ENCODE peak calls at places on chromosomes 12 and 14, in six cellular contexts. P is MG63, J is neural progenitor cell, K is HepG2, E is hepatocyte, D is IMR-90. I is an unnamed sample. For H3K36me3, the result is how much of the 10 kb centered on the place peaks cover.

GRCh38 chr12:32568241-32568640 is 110.9 kb upstream of the DNM1L start:
- DNase-seq in P (peak), J (no peak), K (peak), E (no peak), D (peak), I (no peak)

GRCh38 chr14:73269729-73270651 is 32.7 kb downstream of the PAPLN start:
- DNase-seq in P (no peak), J (peak), K (no peak), E (peak), D (peak), I (peak)

GRCh38 chr14:94051115-94051514 is 25.0 kb downstream of the OTUB2 start:
- DNase-seq in P (no peak), J (peak), K (no peak), E (peak), D (peak), I (no peak)

GRCh38 chr14:59664741-59665140 is 88.1 kb upstream of the CCDC175 start:
- DNase-seq in P (peak), J (no peak), K (no peak), E (no peak), D (no peak), I (no peak)

GRCh38 chr12:110555509-110556406 is 27.4 kb downstream of the PPTC7 start:
- DNase-seq in P (peak), J (no peak), K (no peak), E (no peak), D (peak), I (no peak)

GRCh38 chr14:92105845-92106094 is 612 bp downstream of the ATXN3 start:
- DNase-seq in P (peak), J (no peak), K (peak), E (peak), D (no peak), I (no peak)

GRCh38 chr14:56461876-56462275 is 117.7 kb upstream of the TMEM260 start:
- DNase-seq in P (no peak), J (no peak), K (no peak), E (no peak), D (no peak), I (no peak)

GRCh38 chr12:110677206-110677911 is 11.6 kb downstream of the HVCN1 start:
- DNase-seq in P (no peak), J (no peak), K (no peak), E (no peak), D (no peak), I (peak)

GRCh38 chr12:52606581-52607241 is 5.4 kb upstream of the KRT72 start:
- DNase-seq in P (no peak), J (no peak), K (no peak), E (no peak), D (peak), I (no peak)

GRCh38 chr14:102020058-102020971 is 55.9 kb downstream of the DYNC1H1 start:
- DNase-seq in P (peak), J (no peak), K (no peak), E (no peak), D (peak), I (no peak)

GRCh38 chr14:72054929-72055328 is 122.7 kb downstream of the RGS6 start:
- DNase-seq in P (no peak), J (no peak), K (no peak), E (no peak), D (no peak), I (no peak)

GRCh38 chr14:32925439-32925838 is 13.2 kb upstream of the NPAS3 start:
- DNase-seq in P (no peak), J (no peak), K (no peak), E (no peak), D (no peak), I (no peak)

GRCh38 chr12:123032736-123033391 is 52.4 kb downstream of the ARL6IP4 start:
- DNase-seq in P (no peak), J (no peak), K (no peak), E (no peak), D (no peak), I (no peak)

GRCh38 chr14:26255213-26255612 is 342.6 kb downstream of the NOVA1 start:
- DNase-seq in P (no peak), J (peak), K (no peak), E (peak), D (peak), I (no peak)

GRCh38 chr12:15631007-15631715 is 158.0 kb downstream of the EPS8 start:
- DNase-seq in P (no peak), J (no peak), K (no peak), E (no peak), D (no peak), I (no peak)

GRCh38 chr14:85315290-85315689 is 214.7 kb upstream of the FLRT2 start:
- DNase-seq in P (no peak), J (peak), K (no peak), E (no peak), D (no peak), I (no peak)

GRCh38 chr12:61757831-61758505 is 502.2 kb upstream of the USP15 start:
- DNase-seq in P (no peak), J (no peak), K (no peak), E (no peak), D (no peak), I (no peak)

GRCh38 chr12:85423947-85424346 is 143.9 kb downstream of the ALX1 start:
- DNase-seq in P (no peak), J (no peak), K (no peak), E (no peak), D (no peak), I (no peak)

GRCh38 chr12:12467701-12468218 is 94.9 kb downstream of the DUSP16 start:
- DNase-seq in P (no peak), J (no peak), K (no peak), E (no peak), D (peak), I (no peak)

GRCh38 chr14:55125403-55125802 is 3.6 kb upstream of the LGALS3 start:
- DNase-seq in P (no peak), J (no peak), K (no peak), E (no peak), D (no peak), I (no peak)

GRCh38 chr12:101783150-101783549 is 43.9 kb upstream of the SYCP3 start:
- DNase-seq in P (no peak), J (no peak), K (no peak), E (no peak), D (no peak), I (no peak)

GRCh38 chr12:15831315-15831993 is 42.3 kb upstream of the EPS8 start:
- DNase-seq in P (no peak), J (no peak), K (no peak), E (no peak), D (no peak), I (no peak)

GRCh38 chr12:123966596-123966995 is 6.0 kb downstream of the CCDC92 start:
- DNase-seq in P (peak), J (no peak), K (no peak), E (no peak), D (peak), I (no peak)

GRCh38 chr14:70709726-70710382 is 68.1 kb downstream of the TTC9 start:
- DNase-seq in P (no peak), J (no peak), K (peak), E (no peak), D (no peak), I (no peak)

GRCh38 chr14:92501891-92502351 is 11.7 kb upstream of the RIN3 start:
- DNase-seq in P (no peak), J (no peak), K (no peak), E (no peak), D (peak), I (no peak)

GRCh38 chr14:23300687-23301223 is 1.9 kb downstream of the PPP1R3E start:
- DNase-seq in P (no peak), J (peak), K (peak), E (peak), D (peak), I (no peak)

GRCh38 chr12:88334271-88334670 is 192.2 kb downstream of the TMTC3 start:
- DNase-seq in P (peak), J (peak), K (no peak), E (peak), D (peak), I (peak)

GRCh38 chr12:71621938-71622337 is 41.7 kb downstream of the ZFC3H1 start:
- DNase-seq in P (no peak), J (no peak), K (no peak), E (no peak), D (no peak), I (no peak)

GRCh38 chr12:71626098-71626497 is 37.5 kb downstream of the ZFC3H1 start:
- DNase-seq in P (no peak), J (no peak), K (no peak), E (no peak), D (no peak), I (no peak)

GRCh38 chr12:71627438-71628002 is 36.1 kb downstream of the ZFC3H1 start:
- DNase-seq in P (no peak), J (no peak), K (no peak), E (no peak), D (no peak), I (no peak)

GRCh38 chr12:71626768-71627167 is 36.9 kb downstream of the ZFC3H1 start:
- DNase-seq in P (no peak), J (no peak), K (peak), E (no peak), D (peak), I (no peak)
- H3K36me3 ChIP-seq in P (half or more), J (under half), K (under half), E (under half), D (under half), I (under half)

DNA sequence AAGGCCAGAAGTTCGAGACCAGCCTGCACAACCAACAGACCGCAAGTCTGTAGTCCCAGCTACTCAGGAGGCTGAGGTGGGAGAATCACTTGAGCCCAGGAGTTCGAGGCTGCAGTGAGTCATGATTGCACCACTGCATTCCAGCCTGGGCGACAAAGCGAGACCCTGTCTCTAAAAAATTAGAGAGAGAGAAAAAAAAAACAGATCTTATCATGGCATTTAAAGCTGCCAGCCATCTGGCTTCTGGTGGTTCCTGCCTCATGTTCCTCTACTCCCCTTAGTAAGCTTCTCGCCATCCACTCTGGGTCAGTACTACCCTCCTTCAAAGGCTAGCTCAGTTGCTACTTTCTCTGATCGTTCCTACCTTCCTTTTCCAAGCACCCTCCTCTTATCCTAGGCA is 16.1 kb downstream of the CLSTN3 start:
- DNase-seq in P (no peak), J (no peak), K (no peak), E (no peak), D (no peak), I (no peak)
- H3K36me3 ChIP-seq in P (under half), J (under half), K (under half), E (under half), D (half or more), I (under half)

DNA sequence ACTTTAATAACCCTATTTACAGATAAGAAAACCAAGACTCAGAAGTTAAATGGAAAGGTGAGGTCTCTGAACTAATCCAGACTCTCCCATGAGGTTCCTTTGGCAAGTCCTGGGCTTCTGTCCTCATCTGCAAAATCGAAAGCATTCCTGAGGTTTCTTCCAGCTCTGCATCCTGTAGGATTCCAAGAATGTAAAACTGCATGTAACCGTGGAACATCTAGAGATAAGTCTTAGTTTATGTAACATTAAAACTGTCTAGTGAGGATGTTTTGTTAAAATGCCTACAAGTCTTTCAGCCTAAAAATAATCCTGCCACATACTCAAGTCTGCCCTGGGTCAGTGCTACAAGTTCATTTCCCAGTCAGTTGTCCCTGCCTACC is 7.3 kb upstream of the ITFG2 start:
- DNase-seq in P (no peak), J (no peak), K (no peak), E (no peak), D (peak), I (no peak)
- H3K36me3 ChIP-seq in P (half or more), J (under half), K (under half), E (under half), D (under half), I (under half)

GRCh38 chr12:132852496-132852895 is 23.8 kb upstream of the GOLGA3 start:
- DNase-seq in P (no peak), J (no peak), K (no peak), E (no peak), D (no peak), I (no peak)
- H3K36me3 ChIP-seq in P (under half), J (under half), K (under half), E (under half), D (half or more), I (under half)

GRCh38 chr14:30907659-30908057 is 33.3 kb downstream of the COCH start:
- DNase-seq in P (no peak), J (no peak), K (no peak), E (no peak), D (no peak), I (no peak)
- H3K36me3 ChIP-seq in P (under half), J (under half), K (under half), E (under half), D (under half), I (under half)

DNA sequence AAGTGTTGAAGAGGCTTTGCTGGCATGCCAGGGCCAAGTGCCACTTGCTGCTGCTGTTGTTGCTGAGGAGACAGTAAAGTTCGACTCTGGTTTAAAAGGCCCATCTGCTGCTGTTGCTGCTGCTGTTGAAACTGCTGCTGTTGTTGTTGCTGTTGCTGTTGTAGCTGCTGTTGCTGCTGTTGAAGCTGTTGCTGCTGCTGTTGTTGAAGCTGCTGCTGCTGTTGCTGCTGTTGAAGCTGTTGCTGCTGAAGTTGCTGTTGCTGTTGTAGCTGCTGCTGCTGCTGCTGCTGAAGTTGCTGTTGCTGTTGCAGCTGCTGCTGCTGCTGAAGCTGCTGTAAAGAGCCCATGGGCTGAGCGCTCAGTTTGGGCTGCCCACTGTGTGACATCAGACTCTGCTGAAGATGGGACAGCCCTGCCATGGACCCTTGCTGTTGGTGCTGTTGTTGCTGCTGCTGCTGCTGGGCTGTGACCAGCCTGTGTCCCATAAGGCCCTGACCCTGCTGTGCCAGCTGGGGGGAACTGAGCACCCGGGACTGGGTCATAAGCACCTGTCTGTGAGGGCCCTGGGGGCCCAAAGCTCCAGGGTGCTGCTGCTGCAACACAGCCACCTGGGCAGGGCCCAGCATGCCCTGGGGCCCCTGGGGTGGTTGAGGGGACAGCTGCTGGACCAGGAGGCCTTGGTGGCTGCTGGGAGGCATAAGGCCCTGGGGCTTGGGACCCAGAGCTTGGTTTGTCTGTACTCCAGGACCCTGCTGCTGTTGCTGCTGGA is 14.3 kb upstream of the PRKAG1 start:
- DNase-seq in P (no peak), J (no peak), K (no peak), E (no peak), D (no peak), I (no peak)
- H3K36me3 ChIP-seq in P (half or more), J (under half), K (under half), E (under half), D (half or more), I (half or more)

GRCh38 chr14:103510311-103511021 is 12.2 kb downstream of the CKB start:
- DNase-seq in P (no peak), J (no peak), K (no peak), E (no peak), D (no peak), I (no peak)

GRCh38 chr14:103508930-103509329 is 13.7 kb downstream of the CKB start:
- DNase-seq in P (no peak), J (no peak), K (no peak), E (no peak), D (no peak), I (no peak)

GRCh38 chr14:103507751-103508150 is 14.9 kb downstream of the CKB start:
- DNase-seq in P (no peak), J (no peak), K (no peak), E (no peak), D (no peak), I (no peak)

GRCh38 chr14:103509864-103510263 is 12.8 kb downstream of the CKB start:
- DNase-seq in P (no peak), J (no peak), K (no peak), E (no peak), D (no peak), I (no peak)

GRCh38 chr14:103508521-103508920 is 14.1 kb downstream of the CKB start:
- DNase-seq in P (no peak), J (no peak), K (no peak), E (no peak), D (no peak), I (no peak)
- H3K36me3 ChIP-seq in P (under half), J (under half), K (under half), E (under half), D (half or more), I (under half)